ENCODE peak calls at places on chromosomes 6 and 20, in six cellular contexts. T is cardiac muscle cell; F is fibroblast of mammary gland; V is stimulated activated CD8-positive, alpha-beta memory T cell treated with anti-CD3 and anti-CD28 coated beads, Interleukin-4, amount 100 ng/mL, for 48 hours; C is HCEC 1CT; N is OCI-LY7. W is an unnamed sample.

GRCh38 chr6:38413097-38413800 is 226.5 kb downstream of the BTBD9 start:
- DNase-seq in V (no peak), F (peak), T (no peak), C (peak), N (no peak), W (peak)

GRCh38 chr6:3490622-3490980 is 33.8 kb upstream of the SLC22A23 start:
- DNase-seq in C (no peak), T (no peak), N (no peak), F (peak), V (no peak), W (no peak)

GRCh38 chr20:44643596-44644383 is 7.7 kb downstream of the ADA start:
- DNase-seq in F (peak), T (peak), V (peak), N (peak), C (peak), W (peak)

GRCh38 chr20:63966944-63967322 is 2.8 kb downstream of the ZNF512B start:
- DNase-seq in F (no peak), N (no peak), C (no peak), T (no peak), V (no peak), W (no peak)

GRCh38 chr6:107114872-107115694 is at the start of gene BEND3:
- DNase-seq in F (no peak), T (peak), C (peak), V (peak), N (peak), W (peak)

GRCh38 chr20:51199920-51200319 is 177.0 kb upstream of the KCNG1 start:
- DNase-seq in T (no peak), V (no peak), N (no peak), F (no peak), C (peak), W (no peak)

GRCh38 chr20:41483553-41483930 is 116.9 kb upstream of the EMILIN3 start:
- DNase-seq in T (no peak), F (no peak), C (peak), V (no peak), N (no peak), W (peak)

GRCh38 chr6:47650553-47651432 is 47.6 kb upstream of the ADGRF4 start:
- DNase-seq in T (no peak), V (no peak), C (no peak), N (no peak), F (no peak), W (peak)

GRCh38 chr6:30885481-30885998 is 1.2 kb downstream of the DDR1 start:
- DNase-seq in N (no peak), C (no peak), F (no peak), T (no peak), V (no peak), W (peak)

GRCh38 chr6:112163295-112164257 is 76.2 kb downstream of the FAM229B start:
- DNase-seq in V (peak), T (peak), F (peak), N (peak), C (peak), W (peak)

GRCh38 chr6:30888472-30889137 is 4.3 kb downstream of the DDR1 start:
- DNase-seq in F (peak), T (peak), C (peak), N (no peak), V (no peak), W (peak)

GRCh38 chr6:33116881-33117711 is 41.3 kb downstream of the HLA-DPB1 start:
- DNase-seq in N (no peak), F (no peak), C (no peak), V (no peak), T (peak), W (peak)

GRCh38 chr6:32426338-32426737 is 13.3 kb upstream of the HLA-DRA start:
- DNase-seq in F (no peak), N (no peak), T (no peak), C (no peak), V (no peak), W (no peak)

GRCh38 chr6:130923350-130923749 is 96.1 kb downstream of the SMLR1 start:
- DNase-seq in V (no peak), N (no peak), F (no peak), C (no peak), T (no peak), W (no peak)

GRCh38 chr6:3752538-3753227 is 1.2 kb upstream of the PXDC1 start:
- DNase-seq in T (no peak), N (no peak), V (no peak), F (no peak), C (no peak), W (no peak)

GRCh38 chr20:32602273-32602672 is 17.1 kb upstream of the NOL4L start:
- DNase-seq in V (no peak), N (no peak), C (no peak), F (no peak), T (no peak), W (no peak)

GRCh38 chr20:58457083-58457680 is 58.0 kb downstream of the APCDD1L start:
- DNase-seq in F (peak), V (no peak), C (no peak), N (no peak), T (peak), W (peak)

GRCh38 chr6:151141685-151142084 is 98.1 kb upstream of the AKAP12 start:
- DNase-seq in F (peak), T (peak), C (peak), V (no peak), N (no peak), W (peak)

GRCh38 chr20:32458837-32459220 is 100.7 kb downstream of the ASXL1 start:
- DNase-seq in C (no peak), N (no peak), V (no peak), T (no peak), F (no peak), W (no peak)

GRCh38 chr20:44614525-44614924 is 32.1 kb downstream of the PKIG start:
- DNase-seq in V (no peak), F (no peak), C (no peak), T (no peak), N (no peak), W (no peak)

GRCh38 chr6:157464653-157465535 is 83.9 kb downstream of the ZDHHC14 start:
- DNase-seq in V (no peak), T (no peak), C (no peak), N (no peak), F (no peak), W (no peak)

GRCh38 chr20:32737371-32738223 is 5.7 kb downstream of the COMMD7 start:
- DNase-seq in T (peak), N (no peak), V (peak), C (peak), F (peak), W (peak)

GRCh38 chr6:37283786-37284185 is 25.8 kb upstream of the TMEM217 start:
- DNase-seq in T (peak), F (no peak), C (no peak), V (no peak), N (no peak), W (peak)

GRCh38 chr6:43986177-43986825 is 141.0 kb downstream of the MRPL14 start:
- DNase-seq in N (no peak), C (no peak), T (no peak), F (no peak), V (no peak), W (no peak)

GRCh38 chr6:158536891-158537798 is 22.7 kb upstream of the TMEM181 start:
- DNase-seq in C (no peak), N (no peak), V (peak), F (peak), T (peak), W (peak)

GRCh38 chr6:168698923-168699322 is 257.9 kb downstream of the SMOC2 start:
- DNase-seq in C (no peak), T (no peak), V (no peak), N (no peak), F (no peak), W (no peak)

GRCh38 chr6:28137458-28138020 is 4.1 kb upstream of the ZKSCAN8 start:
- DNase-seq in V (no peak), F (peak), T (peak), N (peak), C (no peak), W (peak)

GRCh38 chr6:16764188-16764950 is 3.1 kb upstream of the ATXN1 start:
- DNase-seq in N (no peak), V (no peak), C (peak), F (peak), T (peak), W (peak)

GRCh38 chr6:5497896-5498578 is 236.7 kb downstream of the FARS2 start:
- DNase-seq in T (peak), N (no peak), C (peak), F (peak), V (no peak), W (peak)

W was measured in adipocyte.